ENCODE peak calls at places on chromosomes 4 and X, in six cellular contexts. A, F, S, R, Q and C are unnamed samples.

GRCh38 chrX:56600141-56600540 is 36.7 kb downstream of the UBQLN2 start:
- DNase-seq in S (no peak), Q (no peak), F (no peak), A (no peak), R (no peak), C (no peak)

GRCh38 chrX:10138726-10139125 is 18.0 kb upstream of the CLCN4 start:
- DNase-seq in S (no peak), R (no peak), A (no peak), F (no peak), Q (no peak), C (no peak)

GRCh38 chrX:17923546-17923945 is 62.4 kb upstream of the RAI2 start:
- DNase-seq in R (no peak), Q (no peak), F (no peak), A (no peak), S (no peak), C (no peak)

GRCh38 chr4:114028071-114028470 is 48.6 kb upstream of the ARSJ start:
- DNase-seq in S (no peak), R (no peak), Q (no peak), A (no peak), F (no peak), C (no peak)

GRCh38 chr4:42995343-42995944 is 102.9 kb downstream of the GRXCR1 start:
- DNase-seq in F (no peak), A (no peak), Q (no peak), S (no peak), R (peak), C (no peak)

GRCh38 chrX:28922106-28922505 is 334.9 kb downstream of the IL1RAPL1 start:
- DNase-seq in A (no peak), Q (no peak), S (no peak), F (no peak), R (no peak), C (no peak)

GRCh38 chr4:141660880-141661279 is 24.5 kb downstream of the IL15 start:
- DNase-seq in A (no peak), F (no peak), Q (no peak), R (no peak), S (no peak), C (no peak)

GRCh38 chrX:13093489-13094140 is 49.2 kb upstream of the FAM9C start:
- DNase-seq in A (peak), R (no peak), F (no peak), Q (no peak), S (no peak), C (no peak)

GRCh38 chr4:147160908-147161513 is 215.3 kb upstream of the TTC29 start:
- DNase-seq in S (no peak), Q (no peak), F (no peak), A (no peak), R (peak), C (peak)

GRCh38 chr4:170949084-170949483 is 859.3 kb upstream of the AADAT start:
- DNase-seq in A (no peak), R (no peak), S (no peak), F (no peak), Q (no peak), C (no peak)

GRCh38 chr4:3644849-3645627 is 112.8 kb upstream of the LRPAP1 start:
- DNase-seq in A (no peak), Q (no peak), F (no peak), R (no peak), S (no peak), C (no peak)

GRCh38 chr4:137125011-137125410 is 407.3 kb downstream of the PCDH18 start:
- DNase-seq in R (no peak), A (no peak), S (no peak), Q (no peak), F (no peak), C (no peak)

GRCh38 chr4:1400191-1400805 is 5.9 kb downstream of the NKX1-1 start:
- DNase-seq in Q (no peak), F (no peak), S (no peak), A (no peak), R (no peak), C (no peak)

GRCh38 chr4:182806259-182807252 is 110.6 kb downstream of the DCTD start:
- DNase-seq in A (peak), F (peak), R (peak), S (no peak), Q (no peak), C (peak)

GRCh38 chr4:43843501-43843900 is 605.1 kb downstream of the KCTD8 start:
- DNase-seq in A (no peak), R (no peak), S (no peak), Q (no peak), F (no peak), C (no peak)

GRCh38 chrX:46573896-46574336 is 351 bp downstream of the CHST7 start:
- DNase-seq in Q (no peak), A (peak), R (no peak), F (peak), S (no peak), C (peak)

GRCh38 chr4:118282692-118283091 is 70.1 kb downstream of the PRSS12 start:
- DNase-seq in R (no peak), A (no peak), S (no peak), F (no peak), Q (peak), C (no peak)

GRCh38 chr4:102493794-102494193 is 7.4 kb upstream of the NFKB1 start:
- DNase-seq in A (no peak), Q (no peak), S (no peak), F (no peak), R (no peak), C (no peak)

GRCh38 chrX:47619486-47620302 is at the start of gene SYN1:
- DNase-seq in Q (no peak), R (peak), A (peak), S (peak), F (peak), C (peak)